ENCODE peak calls at places on chromosomes 2 and 18, in eight cellular contexts. E, F, X, U, K, N, D and Z are unnamed samples.

GRCh38 chr18:32610116-32610630 is 139.5 kb upstream of the GAREM1 start:
- DNase-seq in E (no peak), F (no peak), X (no peak), U (no peak), K (no peak), N (no peak), D (no peak), Z (no peak)

GRCh38 chr18:79507076-79507545 is 111.4 kb downstream of the NFATC1 start:
- DNase-seq in E (peak; percentile 88), F (no peak), X (no peak), U (peak; percentile 75), K (no peak), N (no peak), D (peak; percentile 57), Z (peak; percentile 96)

GRCh38 chr2:195343942-195344530 is 313.0 kb upstream of the SLC39A10 start:
- DNase-seq in E (no peak), F (no peak), X (no peak), U (no peak), K (no peak), N (no peak), D (no peak), Z (no peak)

GRCh38 chr2:74399785-74400184 is 19.7 kb upstream of the DCTN1 start:
- DNase-seq in E (no peak), F (peak; percentile 74), X (peak; percentile 51), U (peak; percentile 56), K (no peak), N (no peak), D (no peak), Z (peak; percentile 41)

GRCh38 chr2:201808070-201808469 is 1.7 kb downstream of the CDK15 start:
- DNase-seq in E (no peak), F (peak; percentile 22), X (no peak), U (no peak), K (no peak), N (no peak), D (no peak), Z (no peak)

GRCh38 chr2:44570149-44570678 is 208.5 kb downstream of the CAMKMT start:
- DNase-seq in E (no peak), F (no peak), X (no peak), U (no peak), K (no peak), N (no peak), D (no peak), Z (no peak)

GRCh38 chr18:36786686-36787085 is 42.1 kb downstream of the TPGS2 start:
- DNase-seq in E (peak; percentile 82), F (no peak), X (no peak), U (no peak), K (no peak), N (no peak), D (peak; percentile 77), Z (peak; percentile 6)

GRCh38 chr2:72991439-72991725 is 74.1 kb downstream of the EMX1 start:
- DNase-seq in E (peak; percentile 40), F (no peak), X (no peak), U (no peak), K (no peak), N (peak; percentile 67), D (no peak), Z (no peak)

GRCh38 chr18:34647251-34647650 is 62.8 kb upstream of the DTNA start:
- DNase-seq in E (no peak), F (peak; percentile 89), X (peak; percentile 23), U (peak; percentile 11), K (no peak), N (no peak), D (no peak), Z (no peak)

GRCh38 chr2:17148298-17149228 is 369.7 kb downstream of the RAD51AP2 start:
- DNase-seq in E (no peak), F (peak; percentile 72), X (peak; percentile 8), U (no peak), K (peak; percentile 21), N (no peak), D (no peak), Z (no peak)

GRCh38 chr2:104473568-104473967 is 380.3 kb upstream of the POU3F3 start:
- DNase-seq in E (no peak), F (peak; percentile 7), X (no peak), U (no peak), K (no peak), N (no peak), D (no peak), Z (no peak)

GRCh38 chr18:43271593-43272432 is 5.5 kb downstream of the SYT4 start:
- DNase-seq in E (no peak), F (peak; percentile 67), X (peak; percentile 19), U (peak; percentile 23), K (no peak), N (no peak), D (no peak), Z (peak; percentile 63)

GRCh38 chr2:216695401-216695821 is at the start of gene IGFBP5:
- DNase-seq in E (peak; percentile 98), F (peak; percentile 94), X (no peak), U (peak; percentile 17), K (peak; percentile 66), N (no peak), D (peak; percentile 78), Z (peak; percentile 11)

GRCh38 chr2:30561349-30561748 is 114.3 kb downstream of the LCLAT1 start:
- DNase-seq in E (no peak), F (no peak), X (no peak), U (no peak), K (no peak), N (no peak), D (no peak), Z (no peak)

GRCh38 chr2:64876137-64876647 is 113.0 kb upstream of the SLC1A4 start:
- DNase-seq in E (no peak), F (peak; percentile 71), X (peak; percentile 34), U (peak; percentile 46), K (no peak), N (no peak), D (no peak), Z (peak; percentile 77)

GRCh38 chr18:11891737-11892136 is 16.4 kb downstream of the MPPE1 start:
- DNase-seq in E (no peak), F (no peak), X (no peak), U (no peak), K (no peak), N (no peak), D (no peak), Z (no peak)

GRCh38 chr18:61308795-61309393 is 24.3 kb upstream of the CDH20 start:
- DNase-seq in E (no peak), F (no peak), X (no peak), U (no peak), K (no peak), N (no peak), D (no peak), Z (peak; percentile 13)

GRCh38 chr2:227228061-227228667 is 63.7 kb downstream of the COL4A3 start:
- DNase-seq in E (peak; percentile 71), F (no peak), X (no peak), U (no peak), K (no peak), N (no peak), D (peak; percentile 30), Z (no peak)

GRCh38 chr2:18346364-18346763 is 214.1 kb downstream of the RDH14 start:
- DNase-seq in E (no peak), F (no peak), X (no peak), U (no peak), K (no peak), N (no peak), D (no peak), Z (no peak)

GRCh38 chr2:98572676-98573075 is 35.6 kb downstream of the COA5 start:
- DNase-seq in E (no peak), F (no peak), X (no peak), U (no peak), K (no peak), N (no peak), D (no peak), Z (no peak)

GRCh38 chr2:37819228-37819627 is 105.9 kb upstream of the RMDN2 start:
- DNase-seq in E (no peak), F (no peak), X (no peak), U (no peak), K (no peak), N (no peak), D (no peak), Z (no peak)
- TF ChIP-seq POLR2AphosphoS5 in E (no peak), F (no peak), X (no peak), U (no peak), K (no peak), N (no peak), D (no peak), Z (no peak)

DNA sequence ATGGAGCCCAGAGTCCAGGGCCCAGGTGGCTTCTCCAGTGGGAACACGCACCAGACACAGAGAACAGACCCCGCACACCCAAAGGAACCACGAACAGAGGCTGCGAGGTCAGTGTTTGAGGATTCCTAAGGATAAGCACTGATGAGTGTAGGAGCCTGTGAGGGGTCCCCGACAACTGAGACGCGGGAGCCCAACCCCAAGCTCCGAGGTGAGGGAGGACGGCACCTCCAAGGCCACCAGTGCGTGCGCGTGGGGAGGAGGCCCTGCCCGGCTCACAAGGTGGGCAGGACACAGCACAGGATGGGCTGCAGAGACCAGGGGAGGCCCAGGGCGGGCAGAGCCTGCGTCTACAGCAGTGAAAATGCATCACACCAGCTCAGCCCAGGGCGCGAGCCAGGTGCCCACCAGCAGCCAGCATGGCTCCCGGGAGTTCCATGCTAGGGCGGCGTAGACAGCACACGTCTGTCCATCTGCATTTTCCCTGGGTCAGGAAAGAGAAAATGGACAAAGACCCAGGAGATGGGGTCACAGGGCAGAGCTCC is 189.1 kb downstream of the EIPR1 start:
- DNase-seq in E (no peak), F (no peak), X (no peak), U (no peak), K (no peak), N (no peak), D (no peak), Z (no peak)
- H3K36me3 ChIP-seq in E (peaks cover 5% of the 10 kb centered on the region), F (no peaks in the 10 kb centered on the region), X (no peaks in the 10 kb centered on the region), U (peaks cover 28% of the 10 kb centered on the region), K (peaks cover 3% of the 10 kb centered on the region), N (peaks cover 8% of the 10 kb centered on the region), D (no peaks in the 10 kb centered on the region), Z (no peaks in the 10 kb centered on the region)

GRCh38 chr2:2681085-2681484 is 350.0 kb upstream of the MYT1L start:
- DNase-seq in E (no peak), F (no peak), X (no peak), U (no peak), K (no peak), N (no peak), D (no peak), Z (no peak)

GRCh38 chr2:2682700-2683342 is 351.7 kb upstream of the MYT1L start:
- DNase-seq in E (no peak), F (no peak), X (no peak), U (no peak), K (no peak), N (no peak), D (no peak), Z (no peak)

GRCh38 chr2:2686228-2686627 is 355.2 kb upstream of the MYT1L start:
- DNase-seq in E (no peak), F (no peak), X (no peak), U (no peak), K (no peak), N (no peak), D (no peak), Z (no peak)

GRCh38 chr2:2683581-2683980 is 352.5 kb upstream of the MYT1L start:
- DNase-seq in E (no peak), F (no peak), X (no peak), U (no peak), K (no peak), N (no peak), D (no peak), Z (no peak)

GRCh38 chr2:2681611-2682295 is 350.7 kb upstream of the MYT1L start:
- DNase-seq in E (no peak), F (no peak), X (no peak), U (no peak), K (no peak), N (no peak), D (no peak), Z (no peak)
- TF ChIP-seq POLR2AphosphoS5 in E (no peak), F (no peak), X (no peak), U (no peak), K (no peak), N (no peak), D (no peak), Z (no peak)

GRCh38 chr2:176018708-176019107 is 16.6 kb upstream of the LNPK start:
- DNase-seq in E (no peak), F (no peak), X (no peak), U (peak; percentile 25), K (no peak), N (no peak), D (no peak), Z (no peak)
- H3K36me3 ChIP-seq in E (no peaks in the 10 kb centered on the region), F (no peaks in the 10 kb centered on the region), X (no peaks in the 10 kb centered on the region), U (no peaks in the 10 kb centered on the region), K (no peaks in the 10 kb centered on the region), N (no peaks in the 10 kb centered on the region), D (no peaks in the 10 kb centered on the region), Z (no peaks in the 10 kb centered on the region)